ENCODE peak calls at places on chromosomes 2 and 18, in nine cellular contexts. L is IMR-90, J is upper lobe of left lung, N is A549, D is suprapubic skin, V is spleen, Z is breast epithelium, B is testis, O is transverse colon. K is an unnamed sample.

GRCh38 chr2:238168196-238168815 is 9.5 kb downstream of the ERFE start:
- DNase-seq in B (no peak), V (no peak), O (no peak), L (no peak), D (no peak), N (no peak), Z (no peak), J (no peak), K (no peak)

GRCh38 chr18:14942275-14942674 is 194.3 kb downstream of the ANKRD30B start:
- DNase-seq in Z (no peak), J (no peak), B (no peak), D (no peak), L (no peak), N (no peak), O (no peak), V (no peak), K (no peak)

GRCh38 chr2:210356944-210357343 is 42.0 kb upstream of the MYL1 start:
- DNase-seq in L (no peak), Z (no peak), B (no peak), D (no peak), J (no peak), O (no peak), N (no peak), V (no peak), K (no peak)

GRCh38 chr2:9638532-9638931 is 7.7 kb upstream of the YWHAQ start:
- DNase-seq in V (no peak), N (peak; percentile 79), Z (no peak), J (peak; percentile 67), B (peak; percentile 86), L (peak; percentile 97), D (peak; percentile 88), O (peak; percentile 72), K (no peak)

GRCh38 chr2:68604077-68604476 is 39.3 kb upstream of the PROKR1 start:
- DNase-seq in B (no peak), D (no peak), Z (no peak), N (no peak), J (no peak), L (no peak), O (no peak), V (no peak), K (no peak)

GRCh38 chr2:157439792-157440186 is 4.1 kb downstream of the CYTIP start:
- DNase-seq in D (no peak), O (peak; percentile 35), B (no peak), Z (no peak), V (no peak), L (no peak), J (no peak), N (no peak), K (peak; percentile 52)

GRCh38 chr2:240972636-240973521 is 25.5 kb upstream of the SNED1 start:
- DNase-seq in O (no peak), Z (no peak), N (no peak), D (peak; percentile 71), B (no peak), J (no peak), L (no peak), V (no peak), K (no peak)

GRCh38 chr2:184945824-184946223 is 347.5 kb downstream of the ZNF804A start:
- DNase-seq in O (no peak), V (no peak), N (no peak), J (no peak), D (no peak), B (no peak), Z (no peak), L (no peak), K (no peak)

GRCh38 chr2:28035816-28036215 is 145.3 kb downstream of the BABAM2 start:
- DNase-seq in Z (no peak), V (no peak), N (no peak), L (no peak), O (no peak), D (no peak), J (no peak), B (no peak), K (no peak)
- TF ChIP-seq POLR2A in Z (no peak), V (no peak), N (no peak), L (no peak), O (no peak), D (no peak), J (no peak), B (no peak), K (no peak)

DNA sequence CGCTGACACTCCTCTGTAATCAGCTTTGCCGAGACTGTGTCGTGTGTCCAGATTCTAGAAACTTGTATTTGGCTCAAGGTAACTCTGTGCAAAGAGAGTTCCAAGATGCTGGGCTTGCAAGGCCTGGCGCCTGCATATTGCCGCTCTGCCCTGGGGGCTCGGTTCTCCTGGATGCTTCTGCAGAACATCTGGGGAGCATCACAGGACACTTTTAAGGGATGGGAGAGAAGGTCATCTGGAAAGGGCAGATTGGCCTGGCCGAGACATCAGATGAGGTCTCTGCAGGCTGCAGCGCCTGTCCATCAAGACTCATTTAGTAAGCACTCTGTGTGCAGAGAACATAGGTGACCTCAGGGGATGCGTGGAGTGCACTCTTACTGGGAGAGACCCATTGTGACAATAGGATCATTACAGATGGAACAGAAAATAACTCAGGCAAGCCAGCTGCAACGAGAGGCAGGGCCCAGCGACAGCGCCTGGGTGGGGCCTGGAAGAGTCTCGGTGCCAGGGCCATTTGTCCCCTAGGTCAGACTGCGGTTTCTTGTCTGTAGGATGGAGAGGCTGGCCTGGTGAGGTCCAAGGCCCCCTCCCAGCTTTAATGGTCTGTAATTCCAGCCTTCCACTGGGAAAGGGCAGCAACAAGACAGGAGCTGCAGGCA is 208.8 kb upstream of the APCDD1 start:
- DNase-seq in Z (no peak), J (no peak), V (no peak), L (no peak), B (no peak), D (no peak), N (no peak), O (no peak), K (no peak)
- TF ChIP-seq POLR2A in Z (no peak), J (no peak), V (no peak), L (no peak), B (no peak), D (no peak), N (no peak), O (no peak), K (no peak)

GRCh38 chr18:25228410-25228809 is 123.6 kb downstream of the ZNF521 start:
- DNase-seq in N (no peak), Z (no peak), B (no peak), O (no peak), V (no peak), J (no peak), L (no peak), D (no peak), K (no peak)

GRCh38 chr18:25222648-25223047 is 129.3 kb downstream of the ZNF521 start:
- DNase-seq in Z (no peak), V (no peak), D (no peak), O (no peak), B (no peak), J (no peak), N (no peak), L (no peak), K (no peak)

GRCh38 chr18:25223899-25224607 is 127.9 kb downstream of the ZNF521 start:
- DNase-seq in Z (no peak), D (no peak), B (no peak), N (no peak), V (no peak), J (no peak), O (no peak), L (no peak), K (no peak)

GRCh38 chr18:25223211-25223610 is 128.8 kb downstream of the ZNF521 start:
- DNase-seq in L (no peak), B (no peak), V (no peak), J (no peak), N (no peak), D (no peak), Z (no peak), O (no peak), K (peak; percentile 6)

GRCh38 chr18:25225152-25225551 is 126.8 kb downstream of the ZNF521 start:
- DNase-seq in D (no peak), Z (no peak), J (no peak), L (no peak), O (no peak), V (no peak), N (no peak), B (no peak), K (peak; percentile 28)
- TF ChIP-seq POLR2A in D (no peak), Z (no peak), J (no peak), L (no peak), O (no peak), V (no peak), N (no peak), B (no peak), K (no peak)

GRCh38 chr2:47402805-47403691 is at the start of gene MSH2:
- DNase-seq in O (peak; percentile 93), J (peak; percentile 93), B (peak; percentile 96), Z (peak; percentile 90), N (peak; percentile 97), V (peak; percentile 97), L (peak; percentile 89), D (peak; percentile 95), K (peak; percentile 98)
- TF ChIP-seq POLR2A in O (peak; percentile 26), J (no peak), B (no peak), Z (no peak), N (peak; percentile 78), V (no peak), L (no peak), D (no peak), K (peak; percentile 72)